ENCODE peak calls at places on chromosomes 5 and 9, in five cellular contexts. P is activated naive CD4-positive, alpha-beta T cell; D is stimulated activated CD8-positive, alpha-beta memory T cell treated with anti-CD3 and anti-CD28 coated beads, Interleukin-15, amount 100 ng/mL, for 4 hours; I is HEK293T; U is memory B cell. K is an unnamed sample.

GRCh38 chr5:151740958-151741373 is 17.5 kb downstream of the ATOX1 start:
- DNase-seq in P (no peak), D (no peak), I (no peak), U (no peak), K (no peak)

GRCh38 chr9:76266649-76267627 is 127.3 kb downstream of the RFK start:
- DNase-seq in P (no peak), D (no peak), I (no peak), U (no peak), K (no peak)

GRCh38 chr5:54883374-54884194 is 101.8 kb downstream of the ESM1 start:
- DNase-seq in P (no peak), D (no peak), I (no peak), U (no peak), K (peak)

GRCh38 chr9:12702160-12702758 is 9.1 kb downstream of the TYRP1 start:
- DNase-seq in P (no peak), D (no peak), I (peak), U (no peak), K (no peak)

GRCh38 chr5:181181650-181182565 is 23.1 kb downstream of the TRIM7 start:
- DNase-seq in P (no peak), D (no peak), I (peak), U (peak), K (peak)

GRCh38 chr9:99678550-99678949 is 143.1 kb upstream of the NR4A3 start:
- DNase-seq in P (no peak), D (no peak), I (no peak), U (no peak), K (no peak)

GRCh38 chr9:124005372-124005771 is 6.2 kb upstream of the LHX2 start:
- DNase-seq in P (no peak), D (no peak), I (no peak), U (no peak), K (no peak)

GRCh38 chr5:169169786-169170185 is 131.2 kb downstream of the SLIT3 start:
- DNase-seq in P (no peak), D (no peak), I (no peak), U (no peak), K (no peak)

GRCh38 chr5:57113486-57113885 is 60.4 kb upstream of the GPBP1 start:
- DNase-seq in P (no peak), D (no peak), I (no peak), U (no peak), K (no peak)

GRCh38 chr5:92064993-92065392 is 681.9 kb upstream of the ARRDC3 start:
- DNase-seq in P (no peak), D (no peak), I (no peak), U (no peak), K (no peak)

GRCh38 chr5:131364507-131365050 is 100.7 kb downstream of the CDC42SE2 start:
- DNase-seq in P (no peak), D (no peak), I (no peak), U (no peak), K (no peak)

GRCh38 chr5:121748690-121749089 is 103.0 kb upstream of the FTMT start:
- DNase-seq in P (no peak), D (no peak), I (no peak), U (no peak), K (no peak)

GRCh38 chr9:126700296-126700695 is 86.6 kb downstream of the LMX1B start:
- DNase-seq in P (no peak), D (no peak), I (no peak), U (no peak), K (no peak)

GRCh38 chr5:118891252-118891651 is 97.1 kb downstream of the DTWD2 start:
- DNase-seq in P (no peak), D (no peak), I (no peak), U (no peak), K (no peak)

GRCh38 chr9:135152608-135153337 is 65.3 kb downstream of the OLFM1 start:
- DNase-seq in P (no peak), D (no peak), I (peak), U (no peak), K (peak)

GRCh38 chr9:72933730-72934665 is 18.9 kb downstream of the ALDH1A1 start:
- DNase-seq in P (no peak), D (no peak), I (no peak), U (no peak), K (no peak)

GRCh38 chr5:177432905-177433657 is 6.6 kb downstream of the GRK6 start:
- DNase-seq in P (no peak), D (no peak), I (no peak), U (no peak), K (no peak)

GRCh38 chr9:131297903-131298302 is 8.4 kb downstream of the PLPP7 start:
- DNase-seq in P (no peak), D (no peak), I (no peak), U (no peak), K (peak)

GRCh38 chr9:114499528-114499927 is 5.7 kb downstream of the WHRN start:
- DNase-seq in P (no peak), D (no peak), I (no peak), U (no peak), K (no peak)

GRCh38 chr9:114059047-114059803 is 18.9 kb downstream of the AMBP start:
- DNase-seq in P (no peak), D (no peak), I (no peak), U (no peak), K (no peak)

GRCh38 chr5:95848701-95849100 is 26.2 kb upstream of the GLRX start:
- DNase-seq in P (no peak), D (no peak), I (no peak), U (no peak), K (no peak)

GRCh38 chr9:15205632-15206243 is 101.3 kb downstream of the TTC39B start:
- DNase-seq in P (no peak), D (no peak), I (no peak), U (no peak), K (no peak)

GRCh38 chr9:130745210-130745800 is 51.7 kb downstream of the EXOSC2 start:
- DNase-seq in P (no peak), D (no peak), I (no peak), U (no peak), K (peak)

GRCh38 chr5:83518676-83519075 is 47.1 kb downstream of the VCAN start:
- DNase-seq in P (no peak), D (no peak), I (no peak), U (no peak), K (no peak)

GRCh38 chr5:35061216-35061615 is 13.5 kb upstream of the AGXT2 start:
- DNase-seq in P (no peak), D (no peak), I (no peak), U (no peak), K (no peak)

GRCh38 chr9:126020836-126021235 is 273.7 kb downstream of the PBX3 start:
- DNase-seq in P (no peak), D (no peak), I (no peak), U (no peak), K (no peak)

GRCh38 chr5:32127759-32128158 is 46.4 kb downstream of the GOLPH3 start:
- DNase-seq in P (no peak), D (no peak), I (no peak), U (no peak), K (no peak)

GRCh38 chr5:127089206-127089605 is 15.9 kb upstream of the C5orf63 start:
- DNase-seq in P (no peak), D (no peak), I (no peak), U (no peak), K (no peak)

GRCh38 chr5:111598996-111599395 is 86.7 kb upstream of the STARD4 start:
- DNase-seq in P (no peak), D (no peak), I (no peak), U (no peak), K (no peak)

GRCh38 chr5:143596824-143597223 is 193.3 kb upstream of the NR3C1 start:
- DNase-seq in P (no peak), D (no peak), I (no peak), U (no peak), K (no peak)

GRCh38 chr5:59021837-59022514 is 439.1 kb downstream of the RAB3C start:
- DNase-seq in P (no peak), D (no peak), I (peak), U (no peak), K (no peak)

GRCh38 chr9:6946583-6946982 is 188.8 kb downstream of the KDM4C start:
- DNase-seq in P (no peak), D (no peak), I (no peak), U (no peak), K (no peak)

K was measured in K562.